ENCODE peak calls at places on chromosomes 4 and X, in six cellular contexts. W is cardiac fibroblast, K is GM23338, G is HCT116, R is AG10803, F is tibial artery. D is an unnamed sample.

GRCh38 chrX:85112270-85112669 is 108.6 kb downstream of the APOOL start:
- DNase-seq in R (no peak), F (no peak), G (no peak), K (no peak), W (no peak), D (no peak)

GRCh38 chr4:173076903-173077629 is 91.5 kb upstream of the GALNT7 start:
- DNase-seq in K (no peak), F (no peak), R (no peak), W (no peak), G (no peak), D (peak)

GRCh38 chr4:27692098-27692679 is 831.5 kb downstream of the STIM2 start:
- DNase-seq in W (peak), G (peak), R (peak), F (no peak), K (peak), D (peak)

GRCh38 chr4:118774321-118774720 is 61.6 kb downstream of the SEC24D start:
- DNase-seq in W (no peak), K (no peak), G (no peak), F (no peak), R (no peak), D (no peak)

GRCh38 chr4:81214518-81215218 is 354 bp downstream of the PRKG2 start:
- DNase-seq in W (peak), G (no peak), F (no peak), R (peak), K (peak), D (peak)

GRCh38 chr4:47668810-47669408 is 169.0 kb downstream of the CORIN start:
- DNase-seq in W (peak), F (no peak), K (peak), G (peak), R (peak), D (peak)

GRCh38 chrX:133670394-133670793 is 255.1 kb upstream of the GPC4 start:
- DNase-seq in F (no peak), R (peak), W (peak), G (peak), K (peak), D (peak)

GRCh38 chr4:98643760-98644159 is 14.7 kb downstream of the TSPAN5 start:
- DNase-seq in W (no peak), G (no peak), K (no peak), R (no peak), F (no peak), D (no peak)

GRCh38 chr4:107258359-107258758 is 222.2 kb upstream of the DKK2 start:
- DNase-seq in R (peak), K (no peak), W (peak), G (no peak), F (no peak), D (peak)

GRCh38 chr4:110087116-110087708 is 111.2 kb downstream of the ELOVL6 start:
- DNase-seq in F (no peak), G (peak), W (peak), R (peak), K (no peak), D (peak)

GRCh38 chrX:130172127-130172834 is 519 bp downstream of the RAB33A start:
- DNase-seq in K (peak), W (no peak), F (no peak), G (no peak), R (no peak), D (no peak)

GRCh38 chrX:130173190-130173895 is 1.6 kb downstream of the RAB33A start:
- DNase-seq in W (peak), R (peak), G (no peak), F (peak), K (no peak), D (peak)

GRCh38 chrX:130171446-130172126 is at the start of gene RAB33A:
- DNase-seq in F (peak), G (no peak), R (peak), K (peak), W (peak), D (no peak)

GRCh38 chrX:130174051-130174704 is 2.4 kb downstream of the RAB33A start:
- DNase-seq in W (peak), R (peak), G (no peak), F (peak), K (no peak), D (peak)

DNA sequence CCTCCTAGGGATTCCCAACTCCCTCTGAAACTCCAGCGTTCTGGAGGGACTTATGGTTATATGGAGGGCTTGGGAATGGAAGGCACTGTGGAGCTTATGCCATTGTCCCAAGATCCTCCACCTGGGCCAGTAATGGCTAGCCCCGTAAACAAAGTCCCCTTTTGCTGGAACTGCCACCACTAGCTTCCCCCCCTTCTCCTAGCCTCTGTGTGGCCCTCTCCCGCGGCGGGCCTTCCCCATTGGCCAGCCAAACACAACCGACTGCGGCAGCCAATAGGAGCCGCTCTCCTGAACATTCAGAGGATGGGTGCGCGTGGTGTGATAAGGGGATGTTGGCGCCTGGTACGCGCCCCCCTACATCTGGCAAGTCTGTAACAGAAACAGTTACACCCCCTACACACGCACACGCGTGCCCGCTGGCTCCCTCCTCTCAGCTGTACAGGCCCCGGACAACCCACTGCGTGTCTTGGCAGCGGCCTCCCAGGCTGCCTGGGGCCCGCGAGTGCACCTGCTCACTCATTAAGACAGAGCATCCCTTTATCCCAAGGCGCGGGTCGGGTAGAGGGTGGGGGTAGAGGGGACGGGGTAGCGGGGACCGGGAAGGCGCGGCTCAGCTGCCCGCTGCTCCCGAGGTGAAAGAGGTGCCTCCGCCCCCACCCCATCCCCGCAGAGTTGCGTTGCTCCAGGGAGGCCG is 863 bp upstream of the RAB33A start:
- DNase-seq in K (peak), W (no peak), G (no peak), R (no peak), F (peak), D (no peak)
- H3K4me3 ChIP-seq in K (peak), W (peak), G (no peak), R (peak), F (peak), D (peak)

GRCh38 chr4:126328914-126329313 is 1014.2 kb downstream of the FAT4 start:
- DNase-seq in R (no peak), G (no peak), K (no peak), F (no peak), W (no peak), D (no peak)
- H3K4me3 ChIP-seq in R (no peak), G (no peak), K (no peak), F (no peak), W (no peak), D (no peak)

GRCh38 chr4:112145820-112146813 is 863 bp downstream of the FAM241A start:
- DNase-seq in G (no peak), K (peak), F (peak), R (peak), W (peak), D (peak)

GRCh38 chr4:112150920-112151319 is 5.7 kb downstream of the FAM241A start:
- DNase-seq in K (no peak), W (no peak), F (no peak), G (no peak), R (no peak), D (no peak)

GRCh38 chr4:112145326-112145819 is at the start of gene FAM241A:
- DNase-seq in F (peak), R (peak), W (peak), K (peak), G (peak), D (peak)

GRCh38 chr4:112144546-112145325 is 518 bp upstream of the FAM241A start:
- DNase-seq in K (no peak), R (no peak), F (peak), W (no peak), G (no peak), D (no peak)

DNA sequence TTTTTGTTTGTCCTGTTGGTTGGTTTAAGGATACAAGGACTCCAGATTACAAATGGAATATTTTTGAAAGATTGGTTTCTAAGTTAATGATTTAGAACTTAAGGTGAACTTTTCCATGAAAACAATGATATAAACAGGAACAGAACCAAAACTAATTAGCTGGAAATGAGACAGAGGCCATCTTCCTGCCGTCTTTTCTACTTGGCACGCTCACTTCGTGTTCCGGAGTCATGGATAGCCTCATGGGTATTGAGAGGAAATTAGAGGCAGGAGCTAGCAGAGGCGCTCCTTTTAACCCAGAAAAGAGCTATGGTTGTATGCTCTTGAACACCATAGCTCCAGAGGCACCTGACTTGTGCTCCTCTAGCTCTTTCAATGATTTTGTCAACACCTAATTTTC is 2.4 kb downstream of the FAM241A start:
- DNase-seq in W (peak), K (no peak), F (no peak), G (no peak), R (no peak), D (no peak)
- H3K4me3 ChIP-seq in W (no peak), K (no peak), F (no peak), G (no peak), R (no peak), D (no peak)

DNA sequence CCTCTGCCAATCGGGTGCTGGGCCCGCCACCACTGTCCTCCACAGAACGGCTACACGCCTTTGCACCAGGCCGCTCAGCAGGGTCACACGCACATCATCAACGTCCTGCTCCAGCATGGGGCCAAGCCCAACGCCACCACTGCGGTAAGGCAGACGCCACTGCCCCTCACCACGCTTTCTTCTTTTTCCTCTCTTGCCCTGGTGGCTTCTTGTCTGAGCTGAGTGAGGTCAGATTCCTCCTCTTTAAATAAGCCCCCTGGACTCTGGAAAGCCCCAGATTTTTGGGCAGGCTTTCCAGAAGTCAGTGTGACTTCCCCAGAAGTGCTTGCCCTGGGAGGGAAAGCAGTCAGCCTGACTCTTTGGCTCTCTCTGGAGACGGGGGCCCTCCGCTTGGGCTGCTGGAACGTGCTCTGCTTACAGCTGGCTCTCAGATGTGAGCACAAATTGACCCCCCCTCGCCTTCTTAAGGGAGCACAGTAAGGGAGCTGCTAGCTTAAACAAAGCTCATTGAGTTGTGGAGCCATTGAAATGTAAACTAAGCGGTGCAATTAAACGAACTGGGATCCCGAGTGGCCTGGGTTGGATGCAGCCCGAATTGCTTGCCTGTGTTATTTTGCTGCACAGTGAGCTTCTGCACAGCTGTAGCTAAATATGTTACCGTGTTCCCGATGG is 243.1 kb downstream of the ANK2 start:
- DNase-seq in G (no peak), F (peak), K (peak), R (peak), W (peak), D (peak)
- H3K4me3 ChIP-seq in G (no peak), F (peak), K (peak), R (peak), W (no peak), D (no peak)

GRCh38 chr4:40316333-40316781 is 18.8 kb upstream of the CHRNA9 start:
- DNase-seq in F (no peak), G (no peak), W (peak), K (no peak), R (peak), D (peak)
- H3K4me3 ChIP-seq in F (no peak), G (peak), W (no peak), K (no peak), R (peak), D (peak)

DNA sequence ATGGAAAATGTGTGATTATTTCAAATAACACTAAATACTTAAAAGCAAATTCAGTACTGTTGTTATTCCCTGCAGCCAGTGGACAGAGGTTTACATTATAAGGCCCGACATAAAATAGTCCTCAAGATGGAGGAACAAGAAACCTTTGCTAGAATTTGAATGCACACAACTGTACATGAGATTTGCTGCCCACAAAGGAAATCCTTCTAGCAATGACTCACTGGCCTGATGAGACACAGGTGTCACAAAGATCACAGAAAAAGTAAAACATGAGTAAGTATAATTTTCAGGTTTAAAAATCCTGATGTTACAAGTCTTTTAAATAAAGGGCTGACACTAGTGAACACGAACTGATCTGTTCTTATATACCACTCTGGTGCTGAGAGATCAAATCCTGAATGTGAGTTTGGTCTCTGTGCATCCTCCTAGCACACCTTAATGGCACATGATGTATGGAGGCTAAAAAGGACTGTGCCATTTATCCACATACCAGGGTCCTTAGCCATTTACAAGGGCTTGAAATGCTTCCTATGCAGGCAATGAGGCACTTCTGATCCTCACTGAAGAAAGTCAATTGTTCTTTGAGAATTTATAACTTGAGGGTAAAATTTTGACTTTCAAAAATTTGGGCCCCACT is 23.1 kb downstream of the MAP7D3 start:
- DNase-seq in G (no peak), F (no peak), W (no peak), R (no peak), K (no peak), D (no peak)
- H3K4me3 ChIP-seq in G (no peak), F (no peak), W (no peak), R (no peak), K (no peak), D (no peak)

GRCh38 chr4:143183513-143184216 is 1.1 kb upstream of the USP38 start:
- DNase-seq in K (no peak), F (no peak), G (no peak), R (no peak), W (no peak), D (peak)
- H3K4me3 ChIP-seq in K (peak), F (peak), G (peak), R (peak), W (peak), D (peak)

GRCh38 chr4:183175631-183176232 is 76.7 kb downstream of the WWC2 start:
- DNase-seq in G (no peak), W (peak), R (peak), K (no peak), F (no peak), D (peak)
- H3K4me3 ChIP-seq in G (no peak), W (no peak), R (no peak), K (no peak), F (no peak), D (no peak)

GRCh38 chrX:116009871-116010710 is 160.5 kb upstream of the AGTR2 start:
- DNase-seq in F (peak), R (no peak), K (peak), G (no peak), W (no peak), D (no peak)
- H3K4me3 ChIP-seq in F (no peak), R (no peak), K (no peak), G (no peak), W (no peak), D (no peak)

DNA sequence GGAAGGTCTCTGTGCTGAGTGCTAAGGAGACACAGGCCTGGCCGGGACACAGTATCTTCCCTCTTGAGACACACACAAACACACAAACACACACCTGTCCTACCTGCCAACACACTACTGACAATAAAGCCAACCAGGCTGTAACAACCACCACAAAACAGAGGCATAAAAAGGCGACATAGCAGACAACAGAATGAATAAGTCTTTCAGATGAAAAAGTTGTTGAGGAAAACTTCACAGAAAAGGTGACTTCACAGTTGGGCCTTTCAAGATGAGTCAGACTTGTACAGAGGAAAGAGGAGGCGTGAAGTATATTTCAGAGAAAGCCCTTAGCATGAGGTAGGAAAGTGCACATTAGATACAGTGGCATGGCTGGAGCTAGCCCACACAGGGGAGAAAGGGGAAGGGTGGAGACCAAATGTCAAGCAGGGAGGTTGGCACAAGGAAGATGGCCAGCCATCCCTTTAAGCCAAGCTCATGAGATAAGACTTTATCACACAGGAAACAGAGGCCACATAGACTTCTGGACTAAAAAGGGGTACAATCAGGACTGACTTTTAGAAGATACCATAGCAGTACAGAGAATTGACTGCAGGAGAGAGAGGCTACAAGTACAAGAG is 54.0 kb downstream of the SLC9A7 start:
- DNase-seq in K (no peak), F (no peak), G (no peak), W (peak), R (peak), D (peak)
- H3K4me3 ChIP-seq in K (no peak), F (no peak), G (no peak), W (no peak), R (no peak), D (no peak)

D was measured in astrocyte of the spinal cord.